ENCODE peak calls at places on chromosome 10, in four cellular contexts. One of them, this sample, is unnamed.

GRCh38 chr10:22133640-22134624 is 83.9 kb downstream of the EBLN1 start:
- DNase-seq in right cardiac atrium: peak; percentile 39
- DNase-seq in spleen: no peak
- DNase-seq in effector memory CD4-positive, alpha-beta T cell: no peak
- DNase-seq in this sample: no peak

GRCh38 chr10:18402766-18403346 is 248.5 kb downstream of the NSUN6 start:
- DNase-seq in right cardiac atrium: no peak
- DNase-seq in spleen: no peak
- DNase-seq in effector memory CD4-positive, alpha-beta T cell: no peak
- DNase-seq in this sample: no peak

GRCh38 chr10:130967784-130968183 is 343.7 kb downstream of the TCERG1L start:
- DNase-seq in right cardiac atrium: no peak
- DNase-seq in spleen: no peak
- DNase-seq in effector memory CD4-positive, alpha-beta T cell: no peak
- DNase-seq in this sample: no peak

GRCh38 chr10:105759741-105760140 is 1118.7 kb downstream of the SORCS3 start:
- DNase-seq in right cardiac atrium: no peak
- DNase-seq in spleen: no peak
- DNase-seq in effector memory CD4-positive, alpha-beta T cell: no peak
- DNase-seq in this sample: no peak

GRCh38 chr10:28913850-28914249 is 236.5 kb downstream of the BAMBI start:
- DNase-seq in right cardiac atrium: no peak
- DNase-seq in spleen: no peak
- DNase-seq in effector memory CD4-positive, alpha-beta T cell: no peak
- DNase-seq in this sample: no peak

GRCh38 chr10:94076325-94076841 is 82.7 kb downstream of the PLCE1 start:
- DNase-seq in right cardiac atrium: peak; percentile 57
- DNase-seq in spleen: no peak
- DNase-seq in effector memory CD4-positive, alpha-beta T cell: no peak
- DNase-seq in this sample: no peak

GRCh38 chr10:32061440-32061839 is 5.2 kb upstream of the KIF5B start:
- DNase-seq in right cardiac atrium: no peak
- DNase-seq in spleen: no peak
- DNase-seq in effector memory CD4-positive, alpha-beta T cell: no peak
- DNase-seq in this sample: no peak

GRCh38 chr10:92241158-92241500 is 49.7 kb downstream of the CPEB3 start:
- DNase-seq in right cardiac atrium: peak; percentile 70
- DNase-seq in spleen: no peak
- DNase-seq in effector memory CD4-positive, alpha-beta T cell: no peak
- DNase-seq in this sample: no peak

GRCh38 chr10:68088744-68089143 is 13.7 kb upstream of the HERC4 start:
- DNase-seq in right cardiac atrium: no peak
- DNase-seq in spleen: no peak
- DNase-seq in effector memory CD4-positive, alpha-beta T cell: no peak
- DNase-seq in this sample: no peak

GRCh38 chr10:31479752-31480151 is 160.7 kb downstream of the ZEB1 start:
- DNase-seq in right cardiac atrium: no peak
- DNase-seq in spleen: no peak
- DNase-seq in effector memory CD4-positive, alpha-beta T cell: no peak
- DNase-seq in this sample: no peak

GRCh38 chr10:23974886-23975830 is 233.8 kb upstream of the KIAA1217 start:
- DNase-seq in right cardiac atrium: no peak
- DNase-seq in spleen: no peak
- DNase-seq in effector memory CD4-positive, alpha-beta T cell: no peak
- DNase-seq in this sample: no peak

GRCh38 chr10:44899450-44900080 is 11.6 kb upstream of the TMEM72 start:
- DNase-seq in right cardiac atrium: no peak
- DNase-seq in spleen: no peak
- DNase-seq in effector memory CD4-positive, alpha-beta T cell: no peak
- DNase-seq in this sample: no peak

GRCh38 chr10:113961261-113961938 is 82.3 kb upstream of the ADRB1 start:
- DNase-seq in right cardiac atrium: no peak
- DNase-seq in spleen: no peak
- DNase-seq in effector memory CD4-positive, alpha-beta T cell: peak; percentile 67
- DNase-seq in this sample: peak; percentile 62

GRCh38 chr10:110357252-110357780 is 52.6 kb upstream of the SMNDC1 start:
- DNase-seq in right cardiac atrium: no peak
- DNase-seq in spleen: peak; percentile 80
- DNase-seq in effector memory CD4-positive, alpha-beta T cell: peak; percentile 15
- DNase-seq in this sample: peak; percentile 22

GRCh38 chr10:47336387-47337134 is 11.6 kb upstream of the RBP3 start:
- DNase-seq in right cardiac atrium: no peak
- DNase-seq in spleen: no peak
- DNase-seq in effector memory CD4-positive, alpha-beta T cell: no peak
- DNase-seq in this sample: no peak

GRCh38 chr10:7192831-7193348 is 217.9 kb downstream of the SFMBT2 start:
- DNase-seq in right cardiac atrium: no peak
- DNase-seq in spleen: no peak
- DNase-seq in effector memory CD4-positive, alpha-beta T cell: peak; percentile 13
- DNase-seq in this sample: peak; percentile 55

GRCh38 chr10:70950062-70950461 is 61.7 kb upstream of the PCBD1 start:
- DNase-seq in right cardiac atrium: no peak
- DNase-seq in spleen: peak; percentile 23
- DNase-seq in effector memory CD4-positive, alpha-beta T cell: no peak
- DNase-seq in this sample: no peak

GRCh38 chr10:51425431-51425830 is 274.0 kb downstream of the CSTF2T start:
- DNase-seq in right cardiac atrium: peak; percentile 70
- DNase-seq in spleen: no peak
- DNase-seq in effector memory CD4-positive, alpha-beta T cell: no peak
- DNase-seq in this sample: no peak

GRCh38 chr10:33477291-33478088 is 143.0 kb upstream of the NRP1 start:
- DNase-seq in right cardiac atrium: no peak
- DNase-seq in spleen: no peak
- DNase-seq in effector memory CD4-positive, alpha-beta T cell: no peak
- DNase-seq in this sample: no peak

GRCh38 chr10:93334901-93335312 is 147.2 kb downstream of the MYOF start:
- DNase-seq in right cardiac atrium: no peak
- DNase-seq in spleen: no peak
- DNase-seq in effector memory CD4-positive, alpha-beta T cell: no peak
- DNase-seq in this sample: no peak

GRCh38 chr10:11593612-11594011 is 17.8 kb downstream of the USP6NL start:
- DNase-seq in right cardiac atrium: no peak
- DNase-seq in spleen: no peak
- DNase-seq in effector memory CD4-positive, alpha-beta T cell: no peak
- DNase-seq in this sample: no peak

GRCh38 chr10:112985701-112986510 is 35.9 kb downstream of the TCF7L2 start:
- DNase-seq in right cardiac atrium: peak; percentile 49
- DNase-seq in spleen: no peak
- DNase-seq in effector memory CD4-positive, alpha-beta T cell: no peak
- DNase-seq in this sample: no peak

GRCh38 chr10:3701490-3701889 is 83.5 kb downstream of the KLF6 start:
- DNase-seq in right cardiac atrium: no peak
- DNase-seq in spleen: no peak
- DNase-seq in effector memory CD4-positive, alpha-beta T cell: no peak
- DNase-seq in this sample: no peak

GRCh38 chr10:77602231-77602912 is 35.2 kb downstream of the KCNMA1 start:
- DNase-seq in right cardiac atrium: no peak
- DNase-seq in spleen: no peak
- DNase-seq in effector memory CD4-positive, alpha-beta T cell: no peak
- DNase-seq in this sample: no peak

GRCh38 chr10:99930731-99931550 is 78.8 kb downstream of the DNMBP start:
- DNase-seq in right cardiac atrium: no peak
- DNase-seq in spleen: no peak
- DNase-seq in effector memory CD4-positive, alpha-beta T cell: no peak
- DNase-seq in this sample: no peak

GRCh38 chr10:117539903-117540639 is 2.5 kb upstream of the EMX2 start:
- DNase-seq in right cardiac atrium: no peak
- DNase-seq in spleen: no peak
- DNase-seq in effector memory CD4-positive, alpha-beta T cell: no peak
- DNase-seq in this sample: no peak

GRCh38 chr10:53598914-53599313 is 826.3 kb upstream of the MBL2 start:
- DNase-seq in right cardiac atrium: no peak
- DNase-seq in spleen: no peak
- DNase-seq in effector memory CD4-positive, alpha-beta T cell: no peak
- DNase-seq in this sample: no peak

GRCh38 chr10:77605466-77605865 is 32.1 kb downstream of the KCNMA1 start:
- DNase-seq in right cardiac atrium: no peak
- DNase-seq in spleen: no peak
- DNase-seq in effector memory CD4-positive, alpha-beta T cell: no peak
- DNase-seq in this sample: no peak

GRCh38 chr10:104434601-104435000 is 81.0 kb downstream of the CFAP58 start:
- DNase-seq in right cardiac atrium: no peak
- DNase-seq in spleen: no peak
- DNase-seq in effector memory CD4-positive, alpha-beta T cell: no peak
- DNase-seq in this sample: no peak

GRCh38 chr10:119546009-119546408 is 3.5 kb upstream of the RGS10 start:
- DNase-seq in right cardiac atrium: no peak
- DNase-seq in spleen: no peak
- DNase-seq in effector memory CD4-positive, alpha-beta T cell: no peak
- DNase-seq in this sample: no peak

GRCh38 chr10:62543566-62543965 is 169.4 kb downstream of the ZNF365 start:
- DNase-seq in right cardiac atrium: no peak
- DNase-seq in spleen: no peak
- DNase-seq in effector memory CD4-positive, alpha-beta T cell: no peak
- DNase-seq in this sample: no peak

DNA sequence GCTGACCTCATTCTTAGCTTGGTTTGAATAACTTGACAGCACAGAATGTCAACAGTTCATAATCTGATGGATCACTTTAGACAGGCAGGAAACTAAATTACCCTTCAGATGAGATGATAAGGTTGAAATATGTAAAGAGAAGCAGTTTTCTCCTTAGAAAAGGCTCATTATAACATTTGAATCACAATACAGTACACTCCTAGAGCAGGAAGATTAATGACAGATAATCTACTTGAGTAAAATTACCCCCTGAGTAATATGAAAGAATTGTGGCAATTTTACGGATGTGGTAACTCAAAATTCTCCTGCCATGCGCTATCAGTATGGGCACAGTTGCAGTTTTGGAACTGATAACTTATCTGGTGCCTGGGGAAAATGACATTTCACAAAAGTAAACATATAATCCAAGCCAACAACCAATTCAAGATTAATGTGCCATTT is 479.9 kb downstream of the KIF20B start:
- DNase-seq in right cardiac atrium: no peak
- DNase-seq in spleen: no peak
- DNase-seq in effector memory CD4-positive, alpha-beta T cell: no peak
- DNase-seq in this sample: no peak
- H3K9me3 ChIP-seq in right cardiac atrium: no peaks in the 10 kb centered on the region
- H3K9me3 ChIP-seq in spleen: no peaks in the 10 kb centered on the region
- H3K9me3 ChIP-seq in effector memory CD4-positive, alpha-beta T cell: no peaks in the 10 kb centered on the region
- H3K9me3 ChIP-seq in this sample: peaks cover 2% of the 10 kb centered on the region

GRCh38 chr10:87803831-87804230 is 14.2 kb downstream of the ATAD1 start:
- DNase-seq in right cardiac atrium: no peak
- DNase-seq in spleen: no peak
- DNase-seq in effector memory CD4-positive, alpha-beta T cell: no peak
- DNase-seq in this sample: no peak

GRCh38 chr10:87804939-87805569 is 13.0 kb downstream of the ATAD1 start:
- DNase-seq in right cardiac atrium: no peak
- DNase-seq in spleen: no peak
- DNase-seq in effector memory CD4-positive, alpha-beta T cell: no peak
- DNase-seq in this sample: no peak

GRCh38 chr10:87798082-87798481 is 19.9 kb downstream of the ATAD1 start:
- DNase-seq in right cardiac atrium: no peak
- DNase-seq in spleen: no peak
- DNase-seq in effector memory CD4-positive, alpha-beta T cell: no peak
- DNase-seq in this sample: no peak

GRCh38 chr10:87799860-87800259 is 18.2 kb downstream of the ATAD1 start:
- DNase-seq in right cardiac atrium: no peak
- DNase-seq in spleen: no peak
- DNase-seq in effector memory CD4-positive, alpha-beta T cell: no peak
- DNase-seq in this sample: no peak

GRCh38 chr10:87803328-87803727 is 14.7 kb downstream of the ATAD1 start:
- DNase-seq in right cardiac atrium: no peak
- DNase-seq in spleen: no peak
- DNase-seq in effector memory CD4-positive, alpha-beta T cell: no peak
- DNase-seq in this sample: no peak
- H3K9me3 ChIP-seq in right cardiac atrium: no peaks in the 10 kb centered on the region
- H3K9me3 ChIP-seq in spleen: peaks cover 33% of the 10 kb centered on the region
- H3K9me3 ChIP-seq in effector memory CD4-positive, alpha-beta T cell: no peaks in the 10 kb centered on the region
- H3K9me3 ChIP-seq in this sample: no peaks in the 10 kb centered on the region

GRCh38 chr10:107341281-107341680 is 176.8 kb upstream of the SORCS1 start:
- DNase-seq in right cardiac atrium: no peak
- DNase-seq in spleen: no peak
- DNase-seq in effector memory CD4-positive, alpha-beta T cell: no peak
- DNase-seq in this sample: no peak
- H3K9me3 ChIP-seq in right cardiac atrium: no peaks in the 10 kb centered on the region
- H3K9me3 ChIP-seq in spleen: peaks cover 18% of the 10 kb centered on the region
- H3K9me3 ChIP-seq in effector memory CD4-positive, alpha-beta T cell: no peaks in the 10 kb centered on the region
- H3K9me3 ChIP-seq in this sample: no peaks in the 10 kb centered on the region

DNA sequence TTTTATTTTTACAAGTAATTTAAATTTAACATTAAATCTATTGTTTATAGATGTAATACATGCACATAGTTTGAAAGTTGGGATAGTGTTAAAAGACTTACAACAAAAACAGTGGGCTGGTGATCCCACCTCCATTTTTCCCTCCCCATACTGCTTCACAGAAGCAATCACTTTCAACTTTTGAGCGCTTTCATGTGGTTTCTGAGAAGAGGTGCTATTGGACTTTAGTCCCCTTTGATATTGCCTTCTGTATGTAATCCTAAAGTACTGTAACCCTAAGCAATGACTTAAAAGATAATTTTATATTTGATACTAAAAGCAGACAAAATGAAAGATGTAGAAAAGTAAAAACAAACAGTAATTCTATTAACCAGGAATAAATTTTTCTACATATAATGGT is 88.1 kb upstream of the FAM171A1 start:
- DNase-seq in right cardiac atrium: no peak
- DNase-seq in spleen: no peak
- DNase-seq in effector memory CD4-positive, alpha-beta T cell: no peak
- DNase-seq in this sample: no peak
- H3K9me3 ChIP-seq in right cardiac atrium: no peaks in the 10 kb centered on the region
- H3K9me3 ChIP-seq in spleen: peaks cover 5% of the 10 kb centered on the region
- H3K9me3 ChIP-seq in effector memory CD4-positive, alpha-beta T cell: no peaks in the 10 kb centered on the region
- H3K9me3 ChIP-seq in this sample: no peaks in the 10 kb centered on the region

DNA sequence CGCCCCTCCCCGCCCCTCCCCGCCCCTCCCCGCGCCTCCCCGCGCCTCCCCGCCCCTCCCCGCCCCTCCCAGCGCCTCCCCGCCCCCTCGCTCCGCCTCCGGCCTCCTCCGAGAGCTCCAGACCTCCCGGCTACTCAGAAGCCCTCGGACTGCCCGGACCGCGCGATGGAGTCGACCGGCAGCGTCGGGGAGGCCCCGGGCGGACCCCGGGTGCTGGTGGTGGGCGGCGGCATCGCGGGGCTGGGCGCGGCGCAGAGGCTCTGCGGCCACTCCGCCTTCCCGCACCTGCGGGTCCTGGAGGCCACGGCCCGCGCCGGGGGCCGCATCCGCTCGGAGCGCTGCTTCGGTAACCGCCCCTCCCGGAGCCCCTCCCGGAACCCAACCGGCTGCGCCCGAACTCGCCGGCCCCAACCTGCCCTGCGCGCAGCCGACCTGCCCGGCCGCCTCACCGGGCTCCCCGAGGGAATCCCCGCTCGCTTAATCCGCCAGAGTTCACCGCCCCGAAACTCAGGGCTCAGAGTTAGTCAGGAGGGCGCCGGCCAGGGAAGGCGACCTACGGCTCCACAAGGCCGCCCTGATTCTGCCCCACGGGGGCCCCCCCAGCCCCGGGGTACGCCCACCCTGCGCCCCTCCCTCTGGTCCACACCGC is at the start of gene PAOX:
- DNase-seq in right cardiac atrium: peak; percentile 89
- DNase-seq in spleen: peak; percentile 94
- DNase-seq in effector memory CD4-positive, alpha-beta T cell: peak; percentile 55
- DNase-seq in this sample: peak; percentile 58
- H3K9me3 ChIP-seq in right cardiac atrium: no peaks in the 10 kb centered on the region
- H3K9me3 ChIP-seq in spleen: no peaks in the 10 kb centered on the region
- H3K9me3 ChIP-seq in effector memory CD4-positive, alpha-beta T cell: no peaks in the 10 kb centered on the region
- H3K9me3 ChIP-seq in this sample: no peaks in the 10 kb centered on the region

This sample was measured in T-helper 17 cell.